ENCODE peak calls at places on chromosomes 2 and 18, in six cellular contexts. D, R, A, B, S and W are unnamed samples.

GRCh38 chr2:178796079-178796677 is 11.0 kb downstream of the TTN start:
- DNase-seq in D (no peak), R (no peak), A (no peak), B (no peak), S (peak; percentile 58), W (peak; percentile 45)

GRCh38 chr2:217937446-217937845 is 65.3 kb downstream of the TNS1 start:
- DNase-seq in D (no peak), R (no peak), A (no peak), B (no peak), S (peak; percentile 44), W (no peak)

GRCh38 chr2:134238371-134238770 is 15.5 kb upstream of the MGAT5 start:
- DNase-seq in D (no peak), R (no peak), A (no peak), B (no peak), S (no peak), W (no peak)

GRCh38 chr2:228688007-228688645 is 506.6 kb upstream of the SPHKAP start:
- DNase-seq in D (no peak), R (no peak), A (no peak), B (no peak), S (no peak), W (no peak)

GRCh38 chr2:191802180-191802579 is 44.7 kb downstream of the CAVIN2 start:
- DNase-seq in D (no peak), R (no peak), A (no peak), B (no peak), S (no peak), W (no peak)

GRCh38 chr18:10926565-10927194 is 222.7 kb downstream of the PIEZO2 start:
- DNase-seq in D (no peak), R (no peak), A (no peak), B (no peak), S (peak; percentile 42), W (no peak)

GRCh38 chr2:179606141-179606540 is 255.3 kb downstream of the ZNF385B start:
- DNase-seq in D (no peak), R (no peak), A (no peak), B (no peak), S (no peak), W (no peak)

GRCh38 chr18:59758837-59759236 is 61.6 kb upstream of the CCBE1 start:
- DNase-seq in D (no peak), R (no peak), A (no peak), B (no peak), S (no peak), W (no peak)

GRCh38 chr2:218286570-218287459 is 5.5 kb downstream of the TMBIM1 start:
- DNase-seq in D (peak; percentile 61), R (peak; percentile 56), A (peak; percentile 76), B (peak; percentile 79), S (peak; percentile 96), W (peak; percentile 60)

GRCh38 chr18:79611040-79611681 is 68.4 kb upstream of the CTDP1 start:
- DNase-seq in D (no peak), R (no peak), A (no peak), B (no peak), S (peak; percentile 81), W (no peak)

GRCh38 chr2:43539991-43540860 is 55.6 kb downstream of the THADA start:
- DNase-seq in D (no peak), R (no peak), A (no peak), B (no peak), S (peak; percentile 60), W (no peak)

GRCh38 chr2:158968396-158969161 is at the start of gene TANC1:
- DNase-seq in D (peak; percentile 26), R (peak; percentile 32), A (no peak), B (peak; percentile 81), S (peak; percentile 98), W (peak; percentile 87)

GRCh38 chr2:71395471-71395870 is 57.9 kb upstream of the DYSF start:
- DNase-seq in D (no peak), R (no peak), A (no peak), B (no peak), S (no peak), W (no peak)

GRCh38 chr2:38232454-38232853 is 144.6 kb downstream of the ATL2 start:
- DNase-seq in D (no peak), R (no peak), A (no peak), B (no peak), S (no peak), W (no peak)

GRCh38 chr2:187102381-187102780 is 253.4 kb upstream of the ZSWIM2 start:
- DNase-seq in D (no peak), R (no peak), A (no peak), B (no peak), S (no peak), W (no peak)

GRCh38 chr2:160630801-160631590 is 137.4 kb upstream of the RBMS1 start:
- DNase-seq in D (no peak), R (no peak), A (no peak), B (no peak), S (no peak), W (no peak)

GRCh38 chr18:46097853-46098615 is at the start of gene ATP5F1A:
- DNase-seq in D (peak; percentile 77), R (peak; percentile 77), A (peak; percentile 79), B (peak; percentile 88), S (peak; percentile 91), W (peak; percentile 82)

GRCh38 chr2:69986691-69987090 is 25.3 kb upstream of the ASPRV1 start:
- DNase-seq in D (no peak), R (no peak), A (no peak), B (no peak), S (no peak), W (no peak)

GRCh38 chr2:64646007-64646880 is 7.5 kb downstream of the SERTAD2 start:
- DNase-seq in D (peak; percentile 81), R (peak; percentile 86), A (peak; percentile 86), B (peak; percentile 93), S (peak; percentile 87), W (peak; percentile 65)

GRCh38 chr2:70984576-70985282 is 6.3 kb downstream of the ANKRD53 start:
- DNase-seq in D (peak; percentile 63), R (peak; percentile 81), A (peak; percentile 80), B (peak; percentile 88), S (peak; percentile 75), W (no peak)

GRCh38 chr18:74078257-74078656 is 69.4 kb downstream of the FBXO15 start:
- DNase-seq in D (no peak), R (no peak), A (no peak), B (no peak), S (no peak), W (no peak)

GRCh38 chr2:210997373-210997772 is 441.0 kb downstream of the CPS1 start:
- DNase-seq in D (no peak), R (no peak), A (no peak), B (no peak), S (peak; percentile 18), W (no peak)

GRCh38 chr2:179261161-179261825 is 3.3 kb downstream of the SESTD1 start:
- DNase-seq in D (no peak), R (no peak), A (no peak), B (no peak), S (no peak), W (no peak)

GRCh38 chr18:39675916-39676315 is 2110.3 kb upstream of the CELF4 start:
- DNase-seq in D (no peak), R (no peak), A (no peak), B (no peak), S (no peak), W (no peak)

GRCh38 chr2:214378455-214379103 is 32.3 kb upstream of the VWC2L start:
- DNase-seq in D (no peak), R (no peak), A (no peak), B (no peak), S (peak; percentile 59), W (no peak)

GRCh38 chr2:3460831-3461544 is 58.3 kb downstream of the ADI1 start:
- DNase-seq in D (no peak), R (no peak), A (no peak), B (no peak), S (no peak), W (no peak)

GRCh38 chr2:40213071-40213470 is 238.8 kb downstream of the SLC8A1 start:
- DNase-seq in D (no peak), R (no peak), A (no peak), B (no peak), S (peak; percentile 48), W (no peak)

GRCh38 chr2:34373586-34374233 is 774.6 kb upstream of the FAM98A start:
- DNase-seq in D (no peak), R (no peak), A (no peak), B (no peak), S (no peak), W (no peak)